ENCODE peak calls at places on chromosomes 5 and 9, in eight cellular contexts. W is mucosa of descending colon, Y is PC-3, G is transverse colon, B is osteoblast, H is heart right ventricle, J is psoas muscle, Z is DND-41. F is an unnamed sample. For H3K4me1, the result is how much of the 10 kb centered on the place peaks cover.

GRCh38 chr5:138230261-138230660 is 17.1 kb upstream of the CDC23 start:
- DNase-seq in W (no peak), Y (no peak), G (no peak), B (no peak), H (peak), J (no peak), Z (no peak), F (no peak)

GRCh38 chr5:110726249-110727024 is at the start of gene TMEM232:
- DNase-seq in W (peak), Y (peak), G (peak), B (peak), H (peak), J (peak), Z (no peak), F (peak)

GRCh38 chr5:57166250-57166649 is 7.6 kb upstream of the GPBP1 start:
- DNase-seq in W (no peak), Y (no peak), G (no peak), B (no peak), H (no peak), J (no peak), Z (no peak), F (no peak)

GRCh38 chr9:98549401-98549800 is 159.3 kb downstream of the GABBR2 start:
- DNase-seq in W (no peak), Y (no peak), G (no peak), B (no peak), H (no peak), J (no peak), Z (no peak), F (no peak)

GRCh38 chr9:70602364-70603019 is 188.0 kb upstream of the KLF9 start:
- DNase-seq in W (peak), Y (peak), G (peak), B (no peak), H (no peak), J (peak), Z (peak), F (peak)

GRCh38 chr5:152634596-152634995 is 229.5 kb upstream of the NMUR2 start:
- DNase-seq in W (no peak), Y (no peak), G (no peak), B (no peak), H (no peak), J (no peak), Z (no peak), F (no peak)

GRCh38 chr5:135396459-135397055 is 2.5 kb downstream of the MACROH2A1 start:
- DNase-seq in W (no peak), Y (peak), G (no peak), B (no peak), H (no peak), J (no peak), Z (no peak), F (peak)

GRCh38 chr9:69261636-69262035 is 63.4 kb upstream of the ENTREP1 start:
- DNase-seq in W (no peak), Y (no peak), G (no peak), B (no peak), H (no peak), J (no peak), Z (no peak), F (no peak)

GRCh38 chr5:54275361-54275760 is 35.0 kb downstream of the ARL15 start:
- DNase-seq in W (no peak), Y (no peak), G (no peak), B (no peak), H (no peak), J (no peak), Z (no peak), F (no peak)

GRCh38 chr9:137172907-137173794 is 1.3 kb upstream of the TMEM210 start:
- DNase-seq in W (peak), Y (no peak), G (no peak), B (peak), H (no peak), J (no peak), Z (no peak), F (no peak)

GRCh38 chr9:120710110-120710981 is 3.9 kb downstream of the MEGF9 start:
- DNase-seq in W (peak), Y (peak), G (no peak), B (peak), H (no peak), J (no peak), Z (peak), F (peak)

GRCh38 chr5:170429014-170429413 is 39.8 kb upstream of the KCNMB1 start:
- DNase-seq in W (no peak), Y (peak), G (no peak), B (peak), H (no peak), J (no peak), Z (no peak), F (no peak)

GRCh38 chr5:81513982-81514381 is 120.0 kb upstream of the ACOT12 start:
- DNase-seq in W (no peak), Y (peak), G (no peak), B (no peak), H (no peak), J (no peak), Z (no peak), F (no peak)

GRCh38 chr9:36191290-36191645 is 547 bp downstream of the CLTA start:
- DNase-seq in W (peak), Y (no peak), G (peak), B (peak), H (peak), J (peak), Z (peak), F (peak)

GRCh38 chr9:32251539-32251938 is 132.9 kb upstream of the ACO1 start:
- DNase-seq in W (peak), Y (peak), G (peak), B (peak), H (no peak), J (no peak), Z (peak), F (peak)

GRCh38 chr5:56064984-56065383 is 70.2 kb upstream of the IL6ST start:
- DNase-seq in W (no peak), Y (peak), G (no peak), B (no peak), H (no peak), J (no peak), Z (no peak), F (no peak)

GRCh38 chr9:31470051-31470450 is 914.4 kb upstream of the ACO1 start:
- DNase-seq in W (no peak), Y (no peak), G (no peak), B (no peak), H (no peak), J (no peak), Z (no peak), F (no peak)

GRCh38 chr5:88556415-88556814 is 287.8 kb upstream of the TMEM161B start:
- DNase-seq in W (no peak), Y (no peak), G (no peak), B (no peak), H (no peak), J (no peak), Z (no peak), F (no peak)

GRCh38 chr9:97615439-97616072 is 17.6 kb downstream of the TSTD2 start:
- DNase-seq in W (peak), Y (peak), G (peak), B (peak), H (no peak), J (no peak), Z (peak), F (peak)

GRCh38 chr5:90022711-90023053 is 386.9 kb downstream of the CETN3 start:
- DNase-seq in W (no peak), Y (no peak), G (no peak), B (no peak), H (no peak), J (no peak), Z (no peak), F (no peak)

GRCh38 chr9:137648396-137648795 is 29.6 kb downstream of the EHMT1 start:
- DNase-seq in W (no peak), Y (no peak), G (no peak), B (no peak), H (no peak), J (no peak), Z (no peak), F (no peak)

DNA sequence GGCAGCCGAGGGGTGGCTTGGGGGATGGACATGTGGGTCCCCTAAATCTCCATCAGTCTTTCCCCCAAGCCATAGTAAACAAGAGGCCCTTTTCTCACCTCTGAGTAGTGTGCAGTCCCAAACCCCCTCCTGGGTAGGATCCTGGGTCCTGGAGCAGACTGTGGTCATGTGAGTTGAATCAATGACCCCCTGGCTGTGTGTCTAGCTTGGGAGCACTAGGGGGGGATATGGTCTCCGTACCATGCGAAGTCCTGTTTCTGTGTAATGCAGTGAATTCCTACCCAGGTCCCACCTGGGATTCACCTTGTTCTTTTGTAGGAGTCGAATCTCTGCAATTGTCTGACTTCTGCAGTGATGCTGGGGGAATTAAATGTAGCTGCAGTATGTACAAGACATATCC is 66.2 kb downstream of the FGF18 start:
- DNase-seq in W (no peak), Y (no peak), G (no peak), B (no peak), H (no peak), J (no peak), Z (no peak), F (no peak)
- TF ChIP-seq CTCF in W (no peak), Y (no peak), G (no peak), B (no peak), H (no peak), J (no peak), Z (no peak), F (no peak)

GRCh38 chr5:150457562-150458240 is 8.2 kb upstream of the RPS14 start:
- DNase-seq in W (no peak), Y (no peak), G (no peak), B (no peak), H (no peak), J (no peak), Z (no peak), F (no peak)

GRCh38 chr5:150457112-150457511 is 7.6 kb upstream of the RPS14 start:
- DNase-seq in W (no peak), Y (no peak), G (no peak), B (no peak), H (no peak), J (no peak), Z (no peak), F (no peak)

GRCh38 chr5:150461231-150461630 is 11.7 kb upstream of the RPS14 start:
- DNase-seq in W (no peak), Y (no peak), G (peak), B (no peak), H (no peak), J (no peak), Z (no peak), F (no peak)

GRCh38 chr5:150460781-150461180 is 11.2 kb upstream of the RPS14 start:
- DNase-seq in W (no peak), Y (no peak), G (no peak), B (no peak), H (no peak), J (no peak), Z (no peak), F (no peak)

GRCh38 chr5:150458819-150459557 is 9.4 kb upstream of the RPS14 start:
- DNase-seq in W (peak), Y (peak), G (peak), B (peak), H (peak), J (peak), Z (peak), F (peak)
- H3K4me3 ChIP-seq in W (no peak), Y (no peak), G (no peak), B (peak), H (peak), J (peak), Z (peak), F (no peak)

GRCh38 chr5:33261305-33261704 is 179.5 kb upstream of the TARS1 start:
- DNase-seq in W (no peak), Y (peak), G (no peak), B (no peak), H (no peak), J (no peak), Z (no peak), F (peak)
- H3K4me1 ChIP-seq in W (under half), Y (under half), G (under half), B (under half), H (under half), J (under half), Z (under half), F (under half)

GRCh38 chr5:60377826-60378225 is 322.1 kb downstream of the DEPDC1B start:
- DNase-seq in W (no peak), Y (no peak), G (no peak), B (no peak), H (no peak), J (no peak), Z (no peak), F (no peak)

GRCh38 chr5:60379907-60380306 is 320.1 kb downstream of the DEPDC1B start:
- DNase-seq in W (no peak), Y (no peak), G (no peak), B (no peak), H (no peak), J (no peak), Z (no peak), F (no peak)

GRCh38 chr5:60386398-60386797 is 313.6 kb downstream of the DEPDC1B start:
- DNase-seq in W (no peak), Y (no peak), G (no peak), B (no peak), H (no peak), J (no peak), Z (no peak), F (no peak)

GRCh38 chr5:60387041-60387440 is 312.9 kb downstream of the DEPDC1B start:
- DNase-seq in W (no peak), Y (no peak), G (no peak), B (no peak), H (no peak), J (no peak), Z (no peak), F (no peak)

DNA sequence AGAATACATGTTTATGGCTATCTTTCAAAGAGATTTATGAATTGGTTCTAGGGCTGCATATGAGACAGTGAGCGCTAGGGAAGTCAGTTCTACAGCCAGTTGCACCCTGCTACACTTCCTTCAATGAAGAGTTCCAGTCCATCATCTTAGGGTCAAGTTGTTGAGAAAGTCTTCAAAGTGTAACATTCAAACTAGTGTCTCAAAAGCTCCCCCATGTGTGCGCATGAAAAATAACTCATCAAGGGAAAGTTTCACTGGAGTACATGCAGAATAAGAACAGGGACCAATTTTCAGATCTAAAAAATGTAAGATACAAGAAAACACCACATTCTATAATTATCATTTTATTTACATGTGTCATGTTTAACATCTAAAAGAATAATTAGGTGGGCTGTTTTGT is 317.2 kb downstream of the DEPDC1B start:
- DNase-seq in W (no peak), Y (peak), G (no peak), B (no peak), H (no peak), J (no peak), Z (no peak), F (peak)
- TF ChIP-seq CTCF in W (no peak), Y (peak), G (no peak), B (peak), H (peak), J (no peak), Z (peak), F (peak)

DNA sequence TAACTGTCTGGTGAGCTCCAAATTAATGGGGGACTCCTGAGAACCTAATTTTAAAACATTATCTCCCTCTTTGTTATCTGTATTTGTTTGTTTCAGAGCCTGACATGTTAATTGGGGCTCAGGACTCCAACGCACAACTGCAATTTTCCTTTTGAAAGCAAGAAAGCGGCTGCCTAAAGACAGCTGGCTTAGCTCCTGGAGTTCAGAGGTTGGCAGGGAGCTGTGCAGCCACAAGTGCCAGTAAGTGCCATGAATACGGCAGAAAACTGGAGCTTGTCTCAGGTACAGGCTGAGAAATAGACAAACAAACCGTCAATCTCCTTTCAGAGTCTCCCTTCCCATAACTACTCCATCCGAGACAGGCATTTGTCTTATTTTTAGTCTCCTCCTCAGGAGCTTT is 80.9 kb downstream of the PPP2R2B start:
- DNase-seq in W (no peak), Y (no peak), G (no peak), B (no peak), H (no peak), J (no peak), Z (no peak), F (no peak)
- H3K4me3 ChIP-seq in W (no peak), Y (no peak), G (no peak), B (no peak), H (no peak), J (no peak), Z (no peak), F (no peak)

GRCh38 chr9:93033541-93033940 is 25.0 kb upstream of the SUSD3 start:
- DNase-seq in W (no peak), Y (no peak), G (no peak), B (peak), H (no peak), J (no peak), Z (no peak), F (no peak)

GRCh38 chr9:93035106-93035660 is 23.3 kb upstream of the SUSD3 start:
- DNase-seq in W (no peak), Y (no peak), G (no peak), B (peak), H (no peak), J (no peak), Z (no peak), F (no peak)

GRCh38 chr9:93031629-93032431 is 26.7 kb upstream of the SUSD3 start:
- DNase-seq in W (no peak), Y (no peak), G (no peak), B (peak), H (no peak), J (no peak), Z (no peak), F (no peak)

GRCh38 chr9:93030642-93031628 is 27.6 kb upstream of the SUSD3 start:
- DNase-seq in W (no peak), Y (no peak), G (no peak), B (peak), H (no peak), J (no peak), Z (no peak), F (no peak)

DNA sequence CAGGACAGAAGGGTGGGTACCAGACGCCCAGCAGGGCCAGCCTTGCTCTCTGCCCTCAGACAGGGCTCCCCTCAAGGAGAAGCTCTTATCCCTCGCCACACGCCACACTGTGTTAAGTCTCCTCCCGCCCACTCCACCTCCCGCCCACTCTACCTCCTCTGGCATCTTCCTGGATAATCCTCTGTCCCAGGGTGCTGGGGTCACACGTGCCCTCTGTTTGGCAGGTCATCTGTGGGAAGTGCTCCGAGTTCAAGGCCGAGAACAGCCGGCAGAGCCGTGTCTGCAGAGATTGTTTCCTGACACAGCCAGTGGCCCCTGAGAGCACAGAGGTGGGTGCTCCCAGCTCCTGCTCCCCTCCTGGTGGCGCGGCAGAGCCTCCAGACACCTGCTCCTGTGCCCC is 26.0 kb upstream of the SUSD3 start:
- DNase-seq in W (no peak), Y (no peak), G (no peak), B (peak), H (no peak), J (no peak), Z (no peak), F (no peak)
- H3K4me1 ChIP-seq in W (under half), Y (under half), G (under half), B (under half), H (under half), J (under half), Z (under half), F (under half)